ENCODE peak calls at places on chromosomes 13 and 19, in five cellular contexts. L is B cell, N is uterus, J is body of pancreas, Z is Peyer's patch. F is an unnamed sample.

GRCh38 chr13:52751196-52751595 is 11.6 kb upstream of the CNMD start:
- DNase-seq in N (no peak), Z (no peak), L (no peak), J (no peak), F (no peak)

GRCh38 chr19:17243854-17244617 is 1.7 kb downstream of the NR2F6 start:
- DNase-seq in L (no peak), J (peak; percentile 64), Z (peak; percentile 82), N (peak; percentile 56), F (peak; percentile 83)

GRCh38 chr13:43316997-43317396 is 293.6 kb downstream of the DNAJC15 start:
- DNase-seq in N (peak; percentile 19), Z (no peak), L (no peak), J (peak; percentile 22), F (no peak)

GRCh38 chr13:67048084-67048792 is 181.9 kb downstream of the PCDH9 start:
- DNase-seq in Z (no peak), N (no peak), L (no peak), J (peak; percentile 38), F (no peak)

GRCh38 chr19:31555634-31556215 is 206.5 kb upstream of the TSHZ3 start:
- DNase-seq in J (no peak), L (no peak), Z (no peak), N (no peak), F (no peak)

GRCh38 chr13:80116107-80116506 is 224.8 kb downstream of the SPRY2 start:
- DNase-seq in Z (no peak), N (no peak), L (no peak), J (no peak), F (no peak)

GRCh38 chr19:3932931-3933810 is at the start of gene NMRK2:
- DNase-seq in Z (no peak), L (no peak), J (no peak), N (no peak), F (peak; percentile 51)

GRCh38 chr13:50910483-50910805 is 853 bp downstream of the RNASEH2B start:
- DNase-seq in Z (no peak), J (peak; percentile 47), N (no peak), L (no peak), F (peak; percentile 50)

GRCh38 chr13:47858678-47859050 is 142.4 kb downstream of the SUCLA2 start:
- DNase-seq in L (no peak), J (no peak), Z (no peak), N (no peak), F (no peak)

GRCh38 chr13:35210234-35210633 is 266.3 kb downstream of the MAB21L1 start:
- DNase-seq in N (no peak), J (no peak), L (no peak), Z (no peak), F (no peak)

GRCh38 chr19:8585894-8586750 is 8.9 kb upstream of the MYO1F start:
- DNase-seq in L (peak; percentile 48), J (peak; percentile 35), Z (peak; percentile 84), N (no peak), F (peak; percentile 88)

DNA sequence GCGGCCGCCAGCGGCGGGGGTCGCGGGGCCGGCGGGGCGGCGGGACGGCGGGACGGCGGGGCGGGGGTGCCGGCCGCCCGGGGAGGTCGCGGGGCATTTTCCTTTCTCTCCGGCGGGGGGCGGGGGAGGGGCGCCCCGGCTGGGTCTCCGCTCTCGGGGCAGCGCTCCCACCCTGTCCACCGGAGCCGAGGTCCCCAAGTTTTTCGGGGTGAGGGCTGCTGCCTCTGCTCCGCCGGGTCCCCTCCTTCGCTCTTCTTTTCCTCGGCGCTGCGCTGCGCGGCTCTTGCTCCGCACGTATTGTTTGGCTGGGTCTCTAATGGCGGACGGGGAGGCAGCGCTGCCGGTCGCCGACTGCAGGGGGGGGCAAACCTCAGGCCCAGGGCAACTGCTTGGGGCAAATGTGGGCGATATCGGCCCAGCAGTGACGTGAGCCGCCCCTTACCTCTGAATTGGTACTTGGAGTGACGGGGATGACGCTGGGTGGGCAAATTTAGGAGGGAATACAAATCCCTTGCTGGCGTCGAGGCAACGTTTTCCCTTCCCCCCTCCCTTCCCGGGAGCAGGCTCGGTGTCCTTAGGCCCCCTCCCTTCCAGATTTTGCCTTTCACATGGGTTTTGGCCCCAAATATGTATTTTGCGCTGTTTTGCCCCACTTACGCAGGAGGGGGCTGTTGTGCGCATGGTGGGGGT is 759 bp downstream of the ZMYM2 start:
- DNase-seq in Z (peak; percentile 80), J (peak; percentile 56), N (peak; percentile 47), L (peak; percentile 72), F (peak; percentile 75)
- TF ChIP-seq CTCF in Z (peak; percentile 42), J (no peak), N (no peak), L (no peak), F (no peak)

GRCh38 chr13:46603165-46603603 is 50.2 kb downstream of the LRCH1 start:
- DNase-seq in N (no peak), J (no peak), L (no peak), Z (no peak), F (no peak)
- TF ChIP-seq CTCF in N (no peak), J (peak; percentile 11), L (no peak), Z (peak; percentile 24), F (peak; percentile 10)

DNA sequence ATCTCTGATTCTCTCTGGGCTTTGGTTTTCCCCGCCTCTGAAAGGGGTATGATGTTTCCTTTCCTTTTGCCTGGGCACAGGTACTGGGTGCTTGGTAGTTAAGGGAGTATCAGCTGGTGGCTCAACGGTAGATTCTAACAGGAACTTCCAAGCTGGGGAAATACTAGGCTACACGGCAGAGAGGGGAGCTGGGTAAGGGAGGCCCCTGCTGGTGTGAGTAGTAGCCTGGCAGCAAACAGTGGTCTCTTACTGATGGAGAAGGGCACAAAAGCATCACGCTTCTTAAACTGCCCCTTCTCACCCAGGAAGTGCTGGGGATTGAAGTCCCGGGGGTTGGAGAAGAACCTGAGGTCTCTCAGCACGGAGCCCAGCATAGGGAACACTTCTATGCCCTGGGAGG is 26.9 kb upstream of the CYP2A7 start:
- DNase-seq in N (no peak), L (no peak), J (no peak), Z (no peak), F (peak; percentile 44)
- TF ChIP-seq CTCF in N (peak; percentile 53), L (no peak), J (no peak), Z (no peak), F (no peak)

DNA sequence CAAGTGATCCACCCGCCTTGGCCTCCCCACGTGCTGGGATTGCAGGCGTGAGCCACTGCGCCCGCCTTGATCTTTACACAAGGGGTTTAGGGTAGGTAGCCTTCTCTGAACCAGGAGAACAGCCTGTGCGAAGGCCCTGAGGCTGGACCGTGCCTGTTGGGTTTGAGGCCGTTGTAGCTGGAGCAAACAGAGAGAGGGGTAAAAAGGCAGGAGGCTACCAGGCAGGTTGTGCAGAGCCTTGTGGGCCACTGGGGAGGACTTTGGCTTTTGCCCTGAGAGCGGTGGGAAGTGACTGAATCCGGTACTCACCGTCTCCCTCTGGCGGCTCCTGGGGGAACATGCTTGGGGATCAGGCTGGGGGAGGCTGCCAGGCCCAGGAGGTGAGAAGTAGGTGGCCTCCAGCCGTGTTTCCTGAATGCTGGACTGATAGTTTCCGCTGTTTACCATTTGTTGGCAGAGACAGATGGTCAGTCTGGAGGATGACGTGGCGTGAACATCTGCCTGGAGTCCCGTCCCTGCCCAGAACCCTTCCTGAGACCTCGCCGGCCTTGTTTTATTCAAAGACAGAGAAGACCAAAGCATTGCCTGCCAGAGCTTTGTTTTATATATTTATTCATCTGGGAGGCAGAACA is 24.6 kb downstream of the SPC24 start:
- DNase-seq in L (peak; percentile 82), N (peak; percentile 87), Z (peak; percentile 92), J (peak; percentile 84), F (peak; percentile 88)
- TF ChIP-seq CTCF in L (peak; percentile 89), N (peak; percentile 91), Z (peak; percentile 88), J (peak; percentile 91), F (peak; percentile 80)

DNA sequence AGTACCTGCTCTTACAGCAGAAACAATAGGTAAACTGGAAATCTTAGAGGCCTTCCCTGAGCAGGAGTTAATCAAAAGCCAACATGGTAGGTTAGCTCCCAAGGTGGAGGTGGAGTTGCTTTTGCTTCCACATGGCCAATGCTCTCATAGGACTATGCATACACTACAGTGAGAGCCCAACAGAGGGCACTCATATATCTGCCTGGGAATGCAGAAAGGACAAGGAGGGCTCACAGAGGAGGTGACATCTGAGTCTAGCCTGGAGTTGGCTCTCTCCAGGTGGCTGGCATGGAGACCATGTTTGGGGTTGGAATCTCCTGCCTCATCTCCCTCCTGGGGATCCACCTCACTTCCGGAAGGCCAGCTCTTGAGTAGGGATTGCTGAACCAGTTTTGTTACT is 34.6 kb downstream of the ATP8A2 start:
- DNase-seq in J (no peak), L (no peak), N (no peak), Z (no peak), F (no peak)
- TF ChIP-seq CTCF in J (no peak), L (no peak), N (no peak), Z (no peak), F (no peak)